ENCODE peak calls at places on chromosomes 2 and 18, in nine cellular contexts. U is H7; B is choroid plexus epithelial cell; V is heart left ventricle; W is CD8-positive, alpha-beta T cell; Q is HAP-1; E is IMR-90; N is right cardiac atrium; G is thoracic aorta. Y is an unnamed sample.

GRCh38 chr2:214696681-214697080 is 112.8 kb downstream of the BARD1 start:
- DNase-seq in U (no peak), B (no peak), V (no peak), W (no peak), Q (no peak), E (no peak), N (no peak), G (no peak), Y (no peak)

GRCh38 chr2:238894226-238894949 is 46.5 kb downstream of the TWIST2 start:
- DNase-seq in U (no peak), B (no peak), V (no peak), W (no peak), Q (no peak), E (no peak), N (peak), G (no peak), Y (no peak)

GRCh38 chr2:143246815-143247744 is 117.9 kb downstream of the ARHGAP15 start:
- DNase-seq in U (no peak), B (no peak), V (no peak), W (peak), Q (no peak), E (no peak), N (no peak), G (no peak), Y (no peak)

GRCh38 chr2:197293252-197294007 is 17.1 kb downstream of the ANKRD44 start:
- DNase-seq in U (no peak), B (no peak), V (no peak), W (peak), Q (no peak), E (no peak), N (no peak), G (no peak), Y (no peak)

GRCh38 chr2:40199758-40200157 is 252.1 kb downstream of the SLC8A1 start:
- DNase-seq in U (no peak), B (no peak), V (no peak), W (no peak), Q (no peak), E (peak), N (no peak), G (no peak), Y (no peak)

GRCh38 chr2:72157871-72158771 is 10.5 kb upstream of the CYP26B1 start:
- DNase-seq in U (no peak), B (no peak), V (no peak), W (no peak), Q (no peak), E (no peak), N (no peak), G (no peak), Y (no peak)

GRCh38 chr18:58525517-58525916 is 103.4 kb downstream of the ALPK2 start:
- DNase-seq in U (no peak), B (peak), V (no peak), W (no peak), Q (no peak), E (peak), N (no peak), G (no peak), Y (no peak)

GRCh38 chr18:23703057-23703986 is 14.1 kb downstream of the LAMA3 start:
- DNase-seq in U (peak), B (peak), V (peak), W (no peak), Q (peak), E (peak), N (no peak), G (no peak), Y (peak)

GRCh38 chr2:136131961-136132839 is 14.3 kb upstream of the CXCR4 start:
- DNase-seq in U (no peak), B (no peak), V (no peak), W (peak), Q (no peak), E (no peak), N (no peak), G (no peak), Y (no peak)

GRCh38 chr2:143474568-143474967 is 345.3 kb downstream of the ARHGAP15 start:
- DNase-seq in U (no peak), B (no peak), V (no peak), W (no peak), Q (no peak), E (no peak), N (no peak), G (no peak), Y (no peak)

GRCh38 chr2:102094917-102095316 is 47.6 kb upstream of the IL1R1 start:
- DNase-seq in U (no peak), B (peak), V (no peak), W (no peak), Q (no peak), E (peak), N (no peak), G (no peak), Y (no peak)

GRCh38 chr2:163852616-163853015 is 116.8 kb upstream of the FIGN start:
- DNase-seq in U (no peak), B (peak), V (no peak), W (no peak), Q (no peak), E (no peak), N (no peak), G (no peak), Y (no peak)

GRCh38 chr2:222603501-222603900 is 52.4 kb downstream of the FARSB start:
- DNase-seq in U (no peak), B (no peak), V (no peak), W (no peak), Q (no peak), E (no peak), N (no peak), G (no peak), Y (no peak)

GRCh38 chr18:59910967-59911366 is 11.2 kb downstream of the PMAIP1 start:
- DNase-seq in U (no peak), B (peak), V (no peak), W (no peak), Q (no peak), E (peak), N (no peak), G (no peak), Y (no peak)

GRCh38 chr18:59908790-59909189 is 9.0 kb downstream of the PMAIP1 start:
- DNase-seq in U (no peak), B (peak), V (no peak), W (no peak), Q (no peak), E (peak), N (no peak), G (no peak), Y (no peak)

GRCh38 chr18:59911600-59911999 is 11.8 kb downstream of the PMAIP1 start:
- DNase-seq in U (no peak), B (no peak), V (no peak), W (no peak), Q (no peak), E (no peak), N (no peak), G (no peak), Y (no peak)

GRCh38 chr18:59907660-59908059 is 7.9 kb downstream of the PMAIP1 start:
- DNase-seq in U (no peak), B (no peak), V (no peak), W (no peak), Q (no peak), E (peak), N (no peak), G (no peak), Y (no peak)

GRCh38 chr18:59909289-59910036 is 9.7 kb downstream of the PMAIP1 start:
- DNase-seq in U (no peak), B (peak), V (no peak), W (no peak), Q (no peak), E (peak), N (no peak), G (no peak), Y (no peak)
- H3K4me3 ChIP-seq in U (no peak), B (no peak), V (no peak), W (no peak), Q (no peak), E (no peak), N (no peak), G (no peak), Y (no peak)

GRCh38 chr18:11981383-11981632 is at the start of gene IMPA2:
- DNase-seq in U (no peak), B (no peak), V (no peak), W (no peak), Q (no peak), E (no peak), N (no peak), G (no peak), Y (no peak)
- H3K4me3 ChIP-seq in U (peak), B (peak), V (peak), W (peak), Q (peak), E (peak), N (peak), G (peak), Y (peak)

DNA sequence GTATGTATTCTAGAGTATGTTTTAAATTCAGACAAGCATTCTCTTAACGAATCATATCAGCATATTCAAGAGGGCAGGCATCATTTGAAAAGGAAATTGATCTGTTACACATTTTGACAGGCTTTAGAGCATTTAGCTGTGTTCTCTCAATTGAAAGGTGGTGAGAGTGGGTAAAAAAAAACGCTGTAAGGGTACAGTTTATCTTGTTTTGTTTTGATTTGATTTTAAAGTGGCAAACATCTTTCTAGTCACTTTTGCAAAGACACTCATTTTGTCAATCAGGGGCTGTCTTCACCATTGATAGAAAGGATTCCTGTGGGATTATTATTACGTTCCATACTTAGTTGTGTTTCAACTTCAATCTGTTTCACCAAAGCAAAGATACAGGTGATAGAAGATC is 2.2 kb downstream of the CDH19 start:
- DNase-seq in U (no peak), B (no peak), V (no peak), W (no peak), Q (no peak), E (no peak), N (no peak), G (no peak), Y (no peak)
- H3K4me3 ChIP-seq in U (no peak), B (no peak), V (peak), W (no peak), Q (no peak), E (no peak), N (peak), G (no peak), Y (no peak)

DNA sequence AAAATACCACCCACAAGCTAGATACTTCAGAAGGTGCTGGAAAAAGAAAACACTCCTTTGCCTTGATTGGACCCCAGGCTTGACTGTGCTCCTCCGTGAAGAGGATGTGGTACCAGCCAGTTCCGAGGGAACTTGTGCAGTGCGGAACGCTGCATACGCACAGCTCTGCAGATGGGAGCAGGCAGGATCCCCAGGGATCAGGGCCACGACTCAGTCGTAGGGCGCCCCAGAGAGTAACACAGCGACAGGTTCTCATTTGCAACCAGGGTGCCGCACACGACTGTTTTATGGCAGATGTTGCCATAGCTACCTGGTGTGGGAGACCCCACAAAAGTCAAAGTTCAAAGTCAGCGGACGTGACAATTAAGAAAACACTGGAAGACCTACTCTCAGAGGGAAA is 821 bp downstream of the MALL start:
- DNase-seq in U (no peak), B (no peak), V (no peak), W (no peak), Q (no peak), E (no peak), N (no peak), G (no peak), Y (no peak)
- H3K4me3 ChIP-seq in U (no peak), B (no peak), V (peak), W (no peak), Q (no peak), E (no peak), N (peak), G (peak), Y (no peak)

DNA sequence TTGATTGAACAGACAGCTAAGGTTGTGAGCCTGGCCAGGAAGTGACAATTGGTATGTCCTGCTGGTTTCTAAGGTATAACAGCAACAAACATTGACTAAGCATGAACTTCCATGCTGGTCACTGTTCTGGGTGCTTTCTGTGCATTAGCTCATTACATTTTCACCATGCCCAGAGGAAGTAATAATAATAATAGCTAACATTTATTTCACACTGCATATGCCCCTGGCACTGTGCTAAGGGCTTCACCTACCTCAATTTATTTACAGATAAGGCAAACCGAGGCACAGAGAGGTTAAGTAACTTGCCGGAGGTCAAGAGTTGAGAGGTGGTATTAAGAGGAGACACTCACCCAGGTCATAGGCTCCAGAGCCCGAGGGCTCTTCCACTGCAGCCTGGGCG is 113.6 kb downstream of the PDCL3 start:
- DNase-seq in U (no peak), B (no peak), V (no peak), W (no peak), Q (no peak), E (no peak), N (no peak), G (no peak), Y (no peak)
- H3K4me3 ChIP-seq in U (no peak), B (no peak), V (no peak), W (no peak), Q (no peak), E (no peak), N (no peak), G (no peak), Y (no peak)

DNA sequence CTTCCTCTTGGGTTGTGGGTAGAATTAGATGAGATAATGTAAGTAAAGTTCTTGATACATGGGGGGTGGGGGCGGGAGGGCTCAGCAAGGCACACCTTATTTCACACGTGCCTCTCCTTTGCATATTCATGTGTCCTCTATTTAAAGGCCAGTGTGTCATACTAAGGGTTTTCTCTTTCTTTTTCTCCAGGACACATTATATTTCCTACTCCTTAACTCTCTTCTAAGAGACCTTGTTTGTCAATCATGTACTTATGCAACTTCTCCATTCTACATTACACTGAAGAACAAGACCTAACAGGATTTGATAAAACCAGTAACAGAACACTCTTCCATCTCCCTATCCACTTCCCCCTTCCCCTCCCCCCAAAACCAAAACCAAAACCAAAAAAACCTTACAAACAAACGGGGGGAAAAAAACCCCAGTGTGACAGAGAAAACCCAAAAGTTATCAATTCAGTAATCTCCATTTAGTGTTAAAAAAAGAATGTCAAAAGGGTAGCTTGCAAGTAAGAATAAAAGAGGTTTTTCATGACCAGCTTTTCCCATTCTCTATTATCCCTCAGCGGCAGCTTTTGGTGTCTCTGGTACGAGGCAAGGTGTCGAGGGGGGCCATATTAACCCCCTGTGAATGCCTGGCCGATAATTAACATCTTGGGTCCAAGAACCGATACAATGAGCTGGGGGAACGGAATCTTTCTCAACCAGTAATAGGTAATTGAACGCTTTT is 190.9 kb upstream of the TCF4 start:
- DNase-seq in U (peak), B (no peak), V (no peak), W (no peak), Q (no peak), E (no peak), N (no peak), G (no peak), Y (no peak)
- H3K4me3 ChIP-seq in U (peak), B (peak), V (peak), W (no peak), Q (no peak), E (peak), N (peak), G (peak), Y (peak)

GRCh38 chr18:35953688-35954087 is 18.8 kb upstream of the RMP24 start:
- DNase-seq in U (no peak), B (no peak), V (no peak), W (no peak), Q (no peak), E (no peak), N (no peak), G (no peak), Y (no peak)

GRCh38 chr18:35948080-35948479 is 24.4 kb upstream of the RMP24 start:
- DNase-seq in U (no peak), B (no peak), V (no peak), W (no peak), Q (no peak), E (no peak), N (no peak), G (no peak), Y (no peak)

GRCh38 chr18:35950628-35950982 is 21.9 kb upstream of the RMP24 start:
- DNase-seq in U (no peak), B (no peak), V (no peak), W (no peak), Q (no peak), E (no peak), N (no peak), G (no peak), Y (peak)

GRCh38 chr18:35949903-35950627 is 22.4 kb upstream of the RMP24 start:
- DNase-seq in U (peak), B (peak), V (peak), W (peak), Q (peak), E (peak), N (peak), G (no peak), Y (peak)

GRCh38 chr18:35949090-35949489 is 23.4 kb upstream of the RMP24 start:
- DNase-seq in U (no peak), B (no peak), V (no peak), W (no peak), Q (no peak), E (no peak), N (no peak), G (no peak), Y (no peak)
- H3K4me3 ChIP-seq in U (peak), B (no peak), V (no peak), W (no peak), Q (no peak), E (no peak), N (peak), G (no peak), Y (no peak)

GRCh38 chr2:217945530-217945929 is 57.3 kb downstream of the TNS1 start:
- DNase-seq in U (no peak), B (no peak), V (no peak), W (no peak), Q (no peak), E (no peak), N (no peak), G (no peak), Y (no peak)

GRCh38 chr2:217943379-217944321 is 59.1 kb downstream of the TNS1 start:
- DNase-seq in U (peak), B (peak), V (peak), W (no peak), Q (peak), E (peak), N (peak), G (no peak), Y (peak)

GRCh38 chr2:217942731-217943335 is 60.0 kb downstream of the TNS1 start:
- DNase-seq in U (no peak), B (no peak), V (peak), W (no peak), Q (no peak), E (no peak), N (no peak), G (no peak), Y (no peak)

GRCh38 chr2:217944923-217945322 is 57.9 kb downstream of the TNS1 start:
- DNase-seq in U (no peak), B (no peak), V (no peak), W (no peak), Q (no peak), E (no peak), N (no peak), G (no peak), Y (no peak)

DNA sequence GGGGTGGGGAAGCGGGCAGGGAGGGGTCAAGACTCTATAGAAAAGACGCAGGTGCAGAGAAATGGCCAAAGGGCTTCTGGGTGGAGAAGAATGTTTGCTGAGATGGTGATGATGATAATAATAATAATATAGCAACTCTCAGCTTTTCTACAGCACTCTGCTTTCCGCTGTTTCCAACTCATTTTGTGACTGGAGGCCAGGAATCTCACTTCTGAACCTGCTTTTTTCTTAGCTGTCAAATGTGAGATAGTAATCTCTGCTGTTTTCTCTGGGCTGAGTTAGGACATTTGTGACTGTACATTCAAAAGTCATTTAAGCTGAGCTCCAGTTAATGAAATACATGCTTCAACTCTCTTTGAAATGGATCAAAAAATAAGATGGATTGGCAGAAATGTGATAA is 58.4 kb downstream of the TNS1 start:
- DNase-seq in U (no peak), B (no peak), V (no peak), W (no peak), Q (no peak), E (no peak), N (no peak), G (no peak), Y (no peak)
- H3K4me3 ChIP-seq in U (no peak), B (no peak), V (peak), W (no peak), Q (no peak), E (no peak), N (peak), G (peak), Y (no peak)

GRCh38 chr2:150467641-150467963 is 19.9 kb downstream of the RND3 start:
- DNase-seq in U (no peak), B (peak), V (no peak), W (no peak), Q (no peak), E (no peak), N (no peak), G (no peak), Y (no peak)
- H3K4me3 ChIP-seq in U (no peak), B (no peak), V (no peak), W (no peak), Q (no peak), E (no peak), N (no peak), G (peak), Y (no peak)